ENCODE peak calls at places on chromosomes 13 and 19, in eight cellular contexts. P is heart right ventricle, T is colonic mucosa, C is IMR-90, A is ovary, D is left lung, E is suprapubic skin, L is lower lobe of right lung. R is an unnamed sample.

GRCh38 chr19:31214086-31214485 is 135.2 kb downstream of the TSHZ3 start:
- DNase-seq in P (peak), T (peak), C (peak), A (no peak), D (peak), E (peak), L (peak), R (peak)

GRCh38 chr13:32272021-32272695 is 43.0 kb downstream of the ZAR1L start:
- DNase-seq in P (no peak), T (no peak), C (no peak), A (no peak), D (no peak), E (no peak), L (no peak), R (no peak)

GRCh38 chr13:66114127-66114526 is 1116.0 kb downstream of the PCDH9 start:
- DNase-seq in P (no peak), T (no peak), C (peak), A (no peak), D (no peak), E (no peak), L (no peak), R (no peak)

GRCh38 chr19:50030937-50031336 is 5.1 kb downstream of the ZNF473 start:
- DNase-seq in P (no peak), T (no peak), C (no peak), A (no peak), D (no peak), E (no peak), L (no peak), R (no peak)

GRCh38 chr19:58510084-58510862 is 1.5 kb downstream of the SLC27A5 start:
- DNase-seq in P (no peak), T (no peak), C (no peak), A (no peak), D (no peak), E (no peak), L (no peak), R (no peak)

GRCh38 chr13:113220141-113220598 is 10.8 kb downstream of the CUL4A start:
- DNase-seq in P (no peak), T (peak), C (no peak), A (no peak), D (peak), E (no peak), L (no peak), R (no peak)

GRCh38 chr19:50932018-50932689 is 20.7 kb downstream of the KLK5 start:
- DNase-seq in P (no peak), T (no peak), C (no peak), A (no peak), D (no peak), E (no peak), L (no peak), R (peak)

GRCh38 chr13:98026457-98026857 is 73.0 kb downstream of the IPO5 start:
- DNase-seq in P (no peak), T (no peak), C (peak), A (no peak), D (no peak), E (no peak), L (no peak), R (no peak)

GRCh38 chr19:40962460-40962961 is 28.6 kb upstream of the CYP2B6 start:
- DNase-seq in P (no peak), T (no peak), C (no peak), A (no peak), D (no peak), E (no peak), L (no peak), R (no peak)

GRCh38 chr13:40059540-40060232 is 404.2 kb downstream of the COG6 start:
- DNase-seq in P (no peak), T (no peak), C (no peak), A (no peak), D (no peak), E (no peak), L (no peak), R (no peak)

GRCh38 chr19:47448360-47448727 is 23.3 kb downstream of the SLC8A2 start:
- DNase-seq in P (no peak), T (no peak), C (no peak), A (no peak), D (no peak), E (no peak), L (no peak), R (no peak)

GRCh38 chr13:42494157-42494556 is 79.8 kb upstream of the TNFSF11 start:
- DNase-seq in P (no peak), T (no peak), C (no peak), A (no peak), D (no peak), E (no peak), L (no peak), R (no peak)

GRCh38 chr13:84645196-84646071 is 763.2 kb upstream of the SLITRK1 start:
- DNase-seq in P (no peak), T (no peak), C (peak), A (no peak), D (no peak), E (no peak), L (no peak), R (no peak)
- H3K27ac ChIP-seq in P (no peak), T (no peak), C (no peak), A (no peak), D (no peak), E (no peak), L (no peak), R (no peak)

GRCh38 chr13:21603531-21604448 is at the start of gene MICU2:
- DNase-seq in P (peak), T (peak), C (peak), A (peak), D (peak), E (peak), L (peak), R (peak)
- TF ChIP-seq CTCF in P (peak), T (no peak), C (no peak), A (peak), D (no peak), E (no peak), L (peak), R (no peak)

GRCh38 chr19:45424191-45425058 is 708 bp upstream of the ERCC1 start:
- DNase-seq in P (peak), T (peak), C (peak), A (no peak), D (peak), E (no peak), L (peak), R (peak)

GRCh38 chr19:45423033-45423588 is 606 bp downstream of the ERCC1 start:
- DNase-seq in P (no peak), T (peak), C (no peak), A (no peak), D (no peak), E (no peak), L (no peak), R (no peak)

GRCh38 chr19:45423589-45424190 is at the start of gene ERCC1:
- DNase-seq in P (peak), T (no peak), C (peak), A (peak), D (peak), E (peak), L (peak), R (peak)

DNA sequence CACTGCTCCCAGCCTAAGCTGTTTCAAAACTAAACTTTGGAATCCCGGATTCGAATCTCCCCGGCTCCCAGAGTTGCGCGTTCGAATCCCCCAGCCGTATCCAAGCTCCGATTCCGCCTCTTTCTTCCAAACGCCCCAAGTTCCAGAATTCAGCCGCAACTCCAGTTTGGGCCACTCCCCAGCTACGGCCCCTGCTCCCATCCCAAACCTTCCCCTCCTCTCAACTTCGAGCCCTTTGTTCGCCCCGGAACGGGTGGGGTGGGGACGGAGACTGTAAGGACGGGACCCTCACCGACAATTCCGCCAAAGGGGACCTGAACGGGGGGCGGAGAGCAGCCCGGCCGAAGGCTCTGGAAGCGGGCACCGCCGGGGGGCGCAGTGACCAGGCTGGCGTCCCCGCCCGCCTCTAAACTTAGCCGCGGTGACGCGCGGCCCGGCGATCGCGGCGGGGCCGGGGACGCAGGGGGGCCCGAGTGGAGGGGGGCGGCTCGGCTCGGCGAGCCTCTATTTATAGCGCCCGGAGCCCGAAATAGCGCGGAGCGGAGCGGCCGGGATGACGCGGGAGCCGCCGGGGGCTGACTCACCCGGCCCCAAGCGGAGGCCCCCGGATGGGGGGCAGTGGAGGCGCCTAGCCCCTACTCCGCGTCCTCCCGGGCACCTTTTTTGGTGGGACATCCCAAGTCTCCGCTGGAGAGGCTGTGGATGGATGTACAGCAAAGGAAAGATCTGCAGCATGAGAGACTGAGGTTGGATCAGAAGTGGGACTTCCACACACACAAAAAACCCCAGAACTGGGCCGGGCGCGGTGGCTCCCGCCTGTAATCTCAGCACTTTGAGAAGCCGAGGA is 4.9 kb upstream of the ERCC1 start:
- DNase-seq in P (peak), T (no peak), C (peak), A (no peak), D (peak), E (no peak), L (peak), R (no peak)
- H3K27ac ChIP-seq in P (peak), T (no peak), C (peak), A (peak), D (peak), E (peak), L (peak), R (peak)

DNA sequence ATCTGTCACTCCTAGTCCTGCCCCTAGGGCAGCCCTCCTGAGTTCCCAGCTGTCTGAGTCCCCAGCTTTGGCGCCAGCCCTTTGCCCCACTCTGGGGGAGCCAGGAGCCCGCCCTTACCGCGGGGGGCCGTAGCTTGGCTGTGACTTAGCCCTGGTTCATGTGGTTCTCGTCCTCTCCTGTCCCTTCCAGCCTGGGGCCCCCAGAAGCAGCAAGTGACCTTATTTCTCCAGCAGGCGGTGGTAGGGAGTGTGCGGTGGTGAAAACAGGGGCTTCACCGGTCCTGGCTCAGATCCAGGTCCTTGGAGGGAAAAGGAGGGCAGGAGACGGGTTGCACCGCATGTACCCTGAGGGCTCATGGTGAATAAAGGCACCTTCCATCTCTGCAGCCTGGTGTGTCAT is 7.9 kb downstream of the GIPC3 start:
- DNase-seq in P (no peak), T (no peak), C (no peak), A (no peak), D (no peak), E (no peak), L (no peak), R (no peak)
- TF ChIP-seq CTCF in P (no peak), T (no peak), C (no peak), A (no peak), D (no peak), E (no peak), L (no peak), R (no peak)

GRCh38 chr19:18895038-18895827 is 725 bp downstream of the CERS1 start:
- DNase-seq in P (no peak), T (no peak), C (no peak), A (no peak), D (no peak), E (no peak), L (no peak), R (peak)

GRCh38 chr19:18895828-18896341 is at the start of gene CERS1:
- DNase-seq in P (no peak), T (no peak), C (no peak), A (no peak), D (no peak), E (no peak), L (no peak), R (no peak)

GRCh38 chr19:18893573-18894253 is 2.2 kb downstream of the CERS1 start:
- DNase-seq in P (no peak), T (no peak), C (no peak), A (no peak), D (no peak), E (no peak), L (no peak), R (no peak)

GRCh38 chr19:18896421-18896841 is 473 bp upstream of the CERS1 start:
- DNase-seq in P (no peak), T (no peak), C (no peak), A (no peak), D (peak), E (no peak), L (no peak), R (peak)

GRCh38 chr19:18894254-18895037 is 1.5 kb downstream of the CERS1 start:
- DNase-seq in P (no peak), T (no peak), C (peak), A (no peak), D (no peak), E (no peak), L (no peak), R (peak)
- H3K27ac ChIP-seq in P (no peak), T (no peak), C (no peak), A (no peak), D (no peak), E (no peak), L (no peak), R (no peak)

GRCh38 chr19:43625918-43626579 is 6.6 kb upstream of the ZNF428 start:
- DNase-seq in P (no peak), T (peak), C (no peak), A (no peak), D (no peak), E (no peak), L (no peak), R (peak)
- TF ChIP-seq CTCF in P (no peak), T (no peak), C (no peak), A (no peak), D (no peak), E (no peak), L (no peak), R (no peak)

GRCh38 chr19:46287585-46287984 is 9.3 kb upstream of the HIF3A start:
- DNase-seq in P (no peak), T (no peak), C (no peak), A (no peak), D (no peak), E (no peak), L (no peak), R (no peak)

GRCh38 chr19:46288896-46289588 is 7.8 kb upstream of the HIF3A start:
- DNase-seq in P (peak), T (no peak), C (peak), A (no peak), D (no peak), E (no peak), L (no peak), R (peak)

GRCh38 chr19:46291829-46292228 is 5.0 kb upstream of the HIF3A start:
- DNase-seq in P (no peak), T (no peak), C (no peak), A (no peak), D (no peak), E (no peak), L (no peak), R (no peak)

GRCh38 chr19:46294475-46294874 is 2.4 kb upstream of the HIF3A start:
- DNase-seq in P (no peak), T (no peak), C (no peak), A (no peak), D (no peak), E (no peak), L (no peak), R (no peak)

DNA sequence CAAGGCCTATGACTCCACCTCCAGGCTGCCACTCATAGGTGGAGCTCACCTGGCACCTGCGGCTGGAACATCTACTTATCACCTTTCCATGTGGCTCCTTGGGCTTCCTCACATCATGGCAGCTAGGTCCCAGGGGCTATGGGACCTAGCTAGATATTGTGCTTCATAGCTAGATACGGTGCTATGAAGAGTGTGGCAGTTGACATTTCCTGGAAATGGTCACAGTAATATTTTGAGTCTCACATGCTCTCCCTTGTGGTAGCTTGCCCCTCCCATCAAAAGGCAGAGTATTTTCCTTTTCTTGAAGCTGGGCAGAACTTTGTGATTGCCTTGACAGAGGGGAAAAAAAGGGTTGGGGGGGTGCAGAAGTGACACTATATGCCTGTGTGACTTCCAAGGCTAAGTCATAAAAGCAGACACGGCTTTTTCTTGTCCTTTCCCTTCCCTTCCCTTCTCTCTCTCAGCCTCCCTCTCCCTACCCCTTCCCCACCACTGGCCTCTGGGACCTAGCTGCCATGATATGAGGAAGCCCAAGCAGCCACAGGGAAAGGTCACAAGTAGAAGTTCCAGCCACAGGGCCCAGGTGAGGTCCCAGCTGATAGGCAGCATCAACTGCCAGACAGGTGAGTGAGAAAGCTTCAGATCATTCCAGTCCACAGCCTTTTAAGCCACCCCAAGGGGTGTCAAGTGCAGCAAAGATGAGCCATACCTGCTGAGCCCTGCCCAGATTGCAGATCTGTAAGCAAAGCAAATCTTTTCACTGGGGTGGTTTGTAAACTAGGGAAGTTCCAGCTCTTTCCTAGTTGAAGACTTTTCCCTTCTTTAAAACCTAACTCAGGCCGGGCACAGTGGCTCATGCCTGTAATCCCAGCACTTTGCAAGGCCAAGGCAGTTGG is 6.9 kb upstream of the HIF3A start:
- DNase-seq in P (no peak), T (no peak), C (no peak), A (no peak), D (no peak), E (no peak), L (no peak), R (no peak)
- H3K27ac ChIP-seq in P (peak), T (no peak), C (no peak), A (no peak), D (peak), E (no peak), L (peak), R (peak)

DNA sequence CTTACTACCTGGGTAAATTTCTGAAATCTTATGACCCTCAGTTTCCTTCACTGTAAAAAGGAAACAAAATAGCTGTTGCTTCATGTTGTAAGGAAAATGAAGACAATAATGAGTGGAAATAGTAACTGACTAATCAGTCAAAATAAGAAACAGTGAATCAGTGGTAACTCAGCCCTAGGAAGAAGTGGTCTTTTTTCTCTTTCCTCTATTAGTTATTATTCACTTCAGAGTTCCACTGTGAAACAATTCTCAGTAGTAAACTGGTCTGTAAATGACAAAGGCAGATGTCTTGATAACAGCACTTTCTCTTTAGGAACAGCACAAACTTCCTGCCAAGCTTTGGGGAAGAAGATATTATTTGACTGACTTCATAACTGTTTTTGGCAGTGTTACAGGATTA is 600.5 kb upstream of the KLHL1 start:
- DNase-seq in P (no peak), T (no peak), C (no peak), A (no peak), D (no peak), E (no peak), L (no peak), R (no peak)
- TF ChIP-seq CTCF in P (no peak), T (no peak), C (no peak), A (no peak), D (no peak), E (no peak), L (no peak), R (no peak)

R was measured in RWPE1.